ENCODE peak calls at places on chromosomes 5 and 9, in eight cellular contexts. One of them, this sample, is unnamed.

GRCh38 chr9:16442622-16443021 is 427.8 kb downstream of the BNC2 start:
- DNase-seq in A549: peak
- DNase-seq in right lobe of liver: no peak
- DNase-seq in transverse colon: no peak
- DNase-seq in mammary epithelial cell: peak
- DNase-seq in cardiac fibroblast: peak
- DNase-seq in HepG2: no peak
- DNase-seq in coronary artery: no peak
- DNase-seq in this sample: no peak

GRCh38 chr5:68562308-68562707 is 346.8 kb downstream of the PIK3R1 start:
- DNase-seq in HepG2: no peak
- DNase-seq in coronary artery: no peak
- DNase-seq in transverse colon: no peak
- DNase-seq in cardiac fibroblast: peak
- DNase-seq in right lobe of liver: peak
- DNase-seq in A549: no peak
- DNase-seq in mammary epithelial cell: peak
- DNase-seq in this sample: peak

GRCh38 chr5:92927291-92927778 is 653.7 kb downstream of the NR2F1-AS1 start:
- DNase-seq in cardiac fibroblast: no peak
- DNase-seq in HepG2: peak
- DNase-seq in mammary epithelial cell: peak
- DNase-seq in right lobe of liver: no peak
- DNase-seq in coronary artery: no peak
- DNase-seq in transverse colon: no peak
- DNase-seq in A549: no peak
- DNase-seq in this sample: no peak

GRCh38 chr9:106284300-106284699 is 578.7 kb upstream of the ZNF462 start:
- DNase-seq in HepG2: no peak
- DNase-seq in A549: no peak
- DNase-seq in transverse colon: no peak
- DNase-seq in cardiac fibroblast: no peak
- DNase-seq in right lobe of liver: no peak
- DNase-seq in mammary epithelial cell: no peak
- DNase-seq in coronary artery: no peak
- DNase-seq in this sample: no peak

GRCh38 chr9:114155967-114156294 is 594 bp downstream of the COL27A1 start:
- DNase-seq in cardiac fibroblast: no peak
- DNase-seq in coronary artery: no peak
- DNase-seq in A549: no peak
- DNase-seq in right lobe of liver: no peak
- DNase-seq in HepG2: no peak
- DNase-seq in transverse colon: no peak
- DNase-seq in mammary epithelial cell: no peak
- DNase-seq in this sample: no peak

GRCh38 chr5:134594336-134594735 is 38.3 kb downstream of the SAR1B start:
- DNase-seq in mammary epithelial cell: no peak
- DNase-seq in cardiac fibroblast: no peak
- DNase-seq in coronary artery: no peak
- DNase-seq in right lobe of liver: peak
- DNase-seq in HepG2: peak
- DNase-seq in transverse colon: no peak
- DNase-seq in A549: no peak
- DNase-seq in this sample: no peak

GRCh38 chr9:93387791-93388190 is 63.7 kb upstream of the FAM120A start:
- DNase-seq in transverse colon: peak
- DNase-seq in right lobe of liver: no peak
- DNase-seq in cardiac fibroblast: no peak
- DNase-seq in A549: no peak
- DNase-seq in coronary artery: no peak
- DNase-seq in HepG2: no peak
- DNase-seq in mammary epithelial cell: peak
- DNase-seq in this sample: no peak

GRCh38 chr5:76690704-76691469 is 25.0 kb upstream of the F2R start:
- DNase-seq in mammary epithelial cell: no peak
- DNase-seq in cardiac fibroblast: no peak
- DNase-seq in HepG2: peak
- DNase-seq in transverse colon: peak
- DNase-seq in A549: no peak
- DNase-seq in right lobe of liver: no peak
- DNase-seq in coronary artery: no peak
- DNase-seq in this sample: no peak

GRCh38 chr5:195401-196160 is 4.3 kb downstream of the LRRC14B start:
- DNase-seq in coronary artery: no peak
- DNase-seq in cardiac fibroblast: no peak
- DNase-seq in A549: no peak
- DNase-seq in HepG2: no peak
- DNase-seq in mammary epithelial cell: no peak
- DNase-seq in right lobe of liver: no peak
- DNase-seq in transverse colon: no peak
- DNase-seq in this sample: no peak

GRCh38 chr9:84314306-84314705 is 26.3 kb downstream of the SLC28A3 start:
- DNase-seq in mammary epithelial cell: no peak
- DNase-seq in cardiac fibroblast: no peak
- DNase-seq in transverse colon: no peak
- DNase-seq in A549: no peak
- DNase-seq in right lobe of liver: no peak
- DNase-seq in coronary artery: no peak
- DNase-seq in HepG2: no peak
- DNase-seq in this sample: no peak

GRCh38 chr9:84322830-84323229 is 17.7 kb downstream of the SLC28A3 start:
- DNase-seq in cardiac fibroblast: peak
- DNase-seq in transverse colon: no peak
- DNase-seq in right lobe of liver: no peak
- DNase-seq in coronary artery: no peak
- DNase-seq in HepG2: no peak
- DNase-seq in A549: no peak
- DNase-seq in mammary epithelial cell: peak
- DNase-seq in this sample: no peak

GRCh38 chr9:84315278-84315877 is 25.2 kb downstream of the SLC28A3 start:
- DNase-seq in cardiac fibroblast: peak
- DNase-seq in right lobe of liver: peak
- DNase-seq in mammary epithelial cell: peak
- DNase-seq in coronary artery: no peak
- DNase-seq in A549: peak
- DNase-seq in HepG2: peak
- DNase-seq in transverse colon: peak
- DNase-seq in this sample: peak

DNA sequence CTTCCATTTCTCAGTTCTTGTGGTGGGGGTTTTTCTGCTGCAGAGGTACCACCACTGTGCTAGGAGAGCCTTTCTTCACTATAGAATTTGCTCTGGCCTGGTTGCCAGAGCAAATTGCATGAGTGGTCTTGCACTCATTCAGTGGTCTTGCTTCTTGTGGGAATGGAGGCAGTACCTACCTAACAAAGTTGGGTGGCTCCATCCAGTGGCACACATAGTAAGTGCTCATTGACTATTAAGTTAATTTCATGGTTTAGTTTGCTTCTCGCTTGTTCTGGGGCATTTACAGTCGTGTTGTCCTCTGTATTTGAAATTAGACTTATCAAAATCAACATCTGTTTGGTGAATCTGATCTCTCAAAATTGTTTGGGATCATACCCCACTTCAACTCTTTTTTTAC is 23.0 kb downstream of the SLC28A3 start:
- DNase-seq in cardiac fibroblast: no peak
- DNase-seq in A549: no peak
- DNase-seq in HepG2: no peak
- DNase-seq in right lobe of liver: no peak
- DNase-seq in mammary epithelial cell: no peak
- DNase-seq in transverse colon: no peak
- DNase-seq in coronary artery: no peak
- DNase-seq in this sample: no peak
- TF ChIP-seq CTCF in cardiac fibroblast: peak
- TF ChIP-seq CTCF in A549: no peak
- TF ChIP-seq CTCF in HepG2: no peak
- TF ChIP-seq CTCF in right lobe of liver: no peak
- TF ChIP-seq CTCF in mammary epithelial cell: peak
- TF ChIP-seq CTCF in transverse colon: no peak
- TF ChIP-seq CTCF in coronary artery: no peak
- TF ChIP-seq CTCF in this sample: no peak

GRCh38 chr9:19799784-19800183 is 10.9 kb upstream of the SLC24A2 start:
- DNase-seq in cardiac fibroblast: no peak
- DNase-seq in A549: no peak
- DNase-seq in HepG2: no peak
- DNase-seq in coronary artery: no peak
- DNase-seq in transverse colon: no peak
- DNase-seq in mammary epithelial cell: no peak
- DNase-seq in right lobe of liver: no peak
- DNase-seq in this sample: no peak
- H3K4me3 ChIP-seq in cardiac fibroblast: no peak
- H3K4me3 ChIP-seq in A549: no peak
- H3K4me3 ChIP-seq in HepG2: no peak
- H3K4me3 ChIP-seq in coronary artery: no peak
- H3K4me3 ChIP-seq in transverse colon: no peak
- H3K4me3 ChIP-seq in mammary epithelial cell: no peak
- H3K4me3 ChIP-seq in right lobe of liver: no peak
- H3K4me3 ChIP-seq in this sample: no peak

GRCh38 chr5:52947208-52947607 is 41.9 kb upstream of the ITGA2 start:
- DNase-seq in mammary epithelial cell: no peak
- DNase-seq in transverse colon: no peak
- DNase-seq in A549: no peak
- DNase-seq in coronary artery: no peak
- DNase-seq in right lobe of liver: no peak
- DNase-seq in cardiac fibroblast: no peak
- DNase-seq in HepG2: no peak
- DNase-seq in this sample: no peak

GRCh38 chr5:52945040-52945439 is 44.1 kb upstream of the ITGA2 start:
- DNase-seq in mammary epithelial cell: no peak
- DNase-seq in coronary artery: no peak
- DNase-seq in A549: no peak
- DNase-seq in transverse colon: no peak
- DNase-seq in right lobe of liver: no peak
- DNase-seq in HepG2: no peak
- DNase-seq in cardiac fibroblast: no peak
- DNase-seq in this sample: no peak

GRCh38 chr5:52943808-52944207 is 45.3 kb upstream of the ITGA2 start:
- DNase-seq in A549: no peak
- DNase-seq in mammary epithelial cell: no peak
- DNase-seq in coronary artery: no peak
- DNase-seq in HepG2: no peak
- DNase-seq in right lobe of liver: no peak
- DNase-seq in cardiac fibroblast: no peak
- DNase-seq in transverse colon: no peak
- DNase-seq in this sample: no peak

GRCh38 chr5:52947851-52948250 is 41.3 kb upstream of the ITGA2 start:
- DNase-seq in mammary epithelial cell: peak
- DNase-seq in coronary artery: no peak
- DNase-seq in A549: no peak
- DNase-seq in transverse colon: no peak
- DNase-seq in HepG2: no peak
- DNase-seq in cardiac fibroblast: peak
- DNase-seq in right lobe of liver: no peak
- DNase-seq in this sample: no peak

DNA sequence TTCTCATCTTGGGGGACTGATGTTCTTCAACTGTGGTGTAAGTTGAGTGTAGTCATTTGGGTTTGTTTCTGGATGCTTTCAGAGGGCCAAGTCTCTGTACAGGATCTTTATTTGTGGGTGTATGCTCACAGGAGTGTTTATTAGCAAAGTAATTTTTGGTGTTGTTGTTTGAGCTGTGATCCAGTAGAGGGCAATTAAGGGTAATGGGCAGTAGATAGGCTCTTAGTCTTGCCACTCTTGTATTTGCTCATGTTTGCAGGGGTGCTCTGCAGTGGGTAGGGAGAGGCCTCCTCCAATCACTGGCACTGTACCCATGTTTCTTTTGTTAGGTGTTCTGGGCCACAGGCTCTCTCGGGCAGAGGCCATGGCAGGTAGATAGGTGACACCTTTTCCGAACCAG is 45.9 kb upstream of the ITGA2 start:
- DNase-seq in cardiac fibroblast: no peak
- DNase-seq in coronary artery: no peak
- DNase-seq in right lobe of liver: no peak
- DNase-seq in HepG2: peak
- DNase-seq in transverse colon: no peak
- DNase-seq in A549: no peak
- DNase-seq in mammary epithelial cell: no peak
- DNase-seq in this sample: no peak
- TF ChIP-seq CTCF in cardiac fibroblast: peak
- TF ChIP-seq CTCF in coronary artery: no peak
- TF ChIP-seq CTCF in right lobe of liver: no peak
- TF ChIP-seq CTCF in HepG2: no peak
- TF ChIP-seq CTCF in transverse colon: no peak
- TF ChIP-seq CTCF in A549: no peak
- TF ChIP-seq CTCF in mammary epithelial cell: peak
- TF ChIP-seq CTCF in this sample: peak

GRCh38 chr9:137969008-137969407 is 91.4 kb downstream of the CACNA1B start:
- DNase-seq in mammary epithelial cell: no peak
- DNase-seq in cardiac fibroblast: no peak
- DNase-seq in HepG2: no peak
- DNase-seq in A549: no peak
- DNase-seq in transverse colon: no peak
- DNase-seq in right lobe of liver: peak
- DNase-seq in coronary artery: no peak
- DNase-seq in this sample: no peak

GRCh38 chr9:137965177-137965795 is 87.7 kb downstream of the CACNA1B start:
- DNase-seq in A549: no peak
- DNase-seq in HepG2: no peak
- DNase-seq in mammary epithelial cell: no peak
- DNase-seq in cardiac fibroblast: no peak
- DNase-seq in transverse colon: no peak
- DNase-seq in coronary artery: peak
- DNase-seq in right lobe of liver: no peak
- DNase-seq in this sample: no peak

GRCh38 chr9:137968235-137968634 is 90.7 kb downstream of the CACNA1B start:
- DNase-seq in cardiac fibroblast: no peak
- DNase-seq in right lobe of liver: peak
- DNase-seq in A549: peak
- DNase-seq in coronary artery: no peak
- DNase-seq in HepG2: no peak
- DNase-seq in mammary epithelial cell: no peak
- DNase-seq in transverse colon: no peak
- DNase-seq in this sample: no peak

GRCh38 chr9:137969685-137970084 is 92.1 kb downstream of the CACNA1B start:
- DNase-seq in transverse colon: no peak
- DNase-seq in coronary artery: no peak
- DNase-seq in cardiac fibroblast: no peak
- DNase-seq in A549: no peak
- DNase-seq in right lobe of liver: peak
- DNase-seq in HepG2: no peak
- DNase-seq in mammary epithelial cell: no peak
- DNase-seq in this sample: no peak

DNA sequence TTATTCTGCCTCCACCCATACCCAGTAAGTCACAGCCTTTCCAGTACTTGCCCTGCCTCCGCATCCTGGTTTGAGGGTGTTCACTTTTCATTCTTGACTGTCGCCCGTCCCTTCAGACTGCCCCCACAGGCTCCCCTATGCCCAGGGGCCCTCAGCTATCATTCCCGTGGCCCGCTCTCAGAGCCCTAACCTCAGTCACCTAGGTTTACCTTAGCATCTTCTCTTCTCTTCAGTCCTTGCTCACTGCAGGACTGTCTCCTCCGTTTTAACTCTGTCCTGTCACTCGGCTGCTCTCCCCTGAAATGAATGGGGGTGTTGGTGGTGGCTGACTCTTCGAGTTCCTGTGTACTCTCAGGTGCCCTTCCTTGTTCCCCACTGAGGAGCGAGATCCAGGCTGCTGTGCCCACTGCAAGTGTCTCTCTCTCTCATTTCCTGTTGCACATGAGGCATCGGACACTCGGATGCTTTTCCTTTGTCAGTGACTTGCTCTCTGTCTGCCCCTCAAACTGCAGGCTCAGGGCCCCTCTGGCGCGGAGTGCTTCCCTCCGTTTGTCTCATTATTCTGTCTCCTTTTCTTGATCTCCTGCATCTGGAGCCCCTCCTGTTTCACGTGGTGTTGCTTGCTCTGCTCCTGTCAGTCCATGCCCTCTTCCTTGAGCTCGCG is 89.8 kb downstream of the CACNA1B start:
- DNase-seq in right lobe of liver: no peak
- DNase-seq in A549: no peak
- DNase-seq in cardiac fibroblast: no peak
- DNase-seq in mammary epithelial cell: no peak
- DNase-seq in coronary artery: no peak
- DNase-seq in HepG2: no peak
- DNase-seq in transverse colon: no peak
- DNase-seq in this sample: no peak
- H3K4me3 ChIP-seq in right lobe of liver: no peak
- H3K4me3 ChIP-seq in A549: no peak
- H3K4me3 ChIP-seq in cardiac fibroblast: no peak
- H3K4me3 ChIP-seq in mammary epithelial cell: no peak
- H3K4me3 ChIP-seq in coronary artery: no peak
- H3K4me3 ChIP-seq in HepG2: no peak
- H3K4me3 ChIP-seq in transverse colon: no peak
- H3K4me3 ChIP-seq in this sample: no peak